ENCODE peak calls at places on chromosomes 4 and X, in six cellular contexts. One of them, this sample, is unnamed.

GRCh38 chr4:1242506-1243450 is 6.2 kb downstream of the CTBP1 start:
- DNase-seq in WTC11: no peak
- DNase-seq in lower leg skin: no peak
- DNase-seq in cardiac fibroblast: no peak
- DNase-seq in HFF-Myc: no peak
- DNase-seq in transverse colon: peak
- DNase-seq in this sample: no peak

GRCh38 chr4:126213996-126214395 is 899.2 kb downstream of the FAT4 start:
- DNase-seq in transverse colon: no peak
- DNase-seq in cardiac fibroblast: no peak
- DNase-seq in WTC11: no peak
- DNase-seq in HFF-Myc: no peak
- DNase-seq in lower leg skin: no peak
- DNase-seq in this sample: no peak

GRCh38 chr4:108696160-108696559 is 45.8 kb downstream of the OSTC start:
- DNase-seq in cardiac fibroblast: no peak
- DNase-seq in lower leg skin: no peak
- DNase-seq in WTC11: no peak
- DNase-seq in HFF-Myc: no peak
- DNase-seq in transverse colon: no peak
- DNase-seq in this sample: no peak

GRCh38 chr4:54781771-54782170 is 124.0 kb downstream of the KIT start:
- DNase-seq in HFF-Myc: no peak
- DNase-seq in lower leg skin: peak
- DNase-seq in WTC11: no peak
- DNase-seq in transverse colon: no peak
- DNase-seq in cardiac fibroblast: peak
- DNase-seq in this sample: no peak

GRCh38 chr4:8477095-8477635 is 36.6 kb downstream of the TRMT44 start:
- DNase-seq in lower leg skin: no peak
- DNase-seq in transverse colon: no peak
- DNase-seq in WTC11: no peak
- DNase-seq in cardiac fibroblast: no peak
- DNase-seq in HFF-Myc: no peak
- DNase-seq in this sample: no peak

GRCh38 chrX:143500751-143501150 is 16.5 kb downstream of the SPANXN3 start:
- DNase-seq in transverse colon: no peak
- DNase-seq in lower leg skin: no peak
- DNase-seq in cardiac fibroblast: no peak
- DNase-seq in HFF-Myc: no peak
- DNase-seq in WTC11: no peak
- DNase-seq in this sample: no peak

GRCh38 chr4:38930696-38931095 is 63.1 kb downstream of the FAM114A1 start:
- DNase-seq in HFF-Myc: no peak
- DNase-seq in lower leg skin: no peak
- DNase-seq in cardiac fibroblast: no peak
- DNase-seq in WTC11: no peak
- DNase-seq in transverse colon: no peak
- DNase-seq in this sample: no peak

GRCh38 chr4:2363951-2364653 is 54.3 kb downstream of the ZFYVE28 start:
- DNase-seq in cardiac fibroblast: no peak
- DNase-seq in HFF-Myc: no peak
- DNase-seq in transverse colon: no peak
- DNase-seq in WTC11: no peak
- DNase-seq in lower leg skin: no peak
- DNase-seq in this sample: no peak

GRCh38 chr4:152109585-152110509 is 349.0 kb upstream of the GATB start:
- DNase-seq in HFF-Myc: no peak
- DNase-seq in transverse colon: no peak
- DNase-seq in cardiac fibroblast: peak
- DNase-seq in WTC11: no peak
- DNase-seq in lower leg skin: no peak
- DNase-seq in this sample: no peak

GRCh38 chrX:11757729-11758399 is at the start of gene MSL3:
- DNase-seq in lower leg skin: no peak
- DNase-seq in transverse colon: peak
- DNase-seq in cardiac fibroblast: peak
- DNase-seq in WTC11: peak
- DNase-seq in HFF-Myc: no peak
- DNase-seq in this sample: peak

GRCh38 chr4:27068151-27068862 is 207.7 kb downstream of the STIM2 start:
- DNase-seq in HFF-Myc: no peak
- DNase-seq in WTC11: no peak
- DNase-seq in lower leg skin: peak
- DNase-seq in cardiac fibroblast: no peak
- DNase-seq in transverse colon: no peak
- DNase-seq in this sample: no peak

GRCh38 chr4:100632163-100632562 is 114.3 kb upstream of the EMCN start:
- DNase-seq in cardiac fibroblast: no peak
- DNase-seq in WTC11: no peak
- DNase-seq in transverse colon: no peak
- DNase-seq in HFF-Myc: no peak
- DNase-seq in lower leg skin: no peak
- DNase-seq in this sample: no peak

GRCh38 chrX:8987672-8988250 is 46.2 kb downstream of the FAM9B start:
- DNase-seq in transverse colon: no peak
- DNase-seq in cardiac fibroblast: no peak
- DNase-seq in lower leg skin: no peak
- DNase-seq in WTC11: no peak
- DNase-seq in HFF-Myc: no peak
- DNase-seq in this sample: no peak

GRCh38 chrX:33298622-33299021 is 87.3 kb upstream of the DMD start:
- DNase-seq in HFF-Myc: no peak
- DNase-seq in WTC11: no peak
- DNase-seq in cardiac fibroblast: no peak
- DNase-seq in transverse colon: no peak
- DNase-seq in lower leg skin: no peak
- DNase-seq in this sample: no peak

GRCh38 chr4:112616984-112617383 is 19.7 kb downstream of the ZGRF1 start:
- DNase-seq in HFF-Myc: no peak
- DNase-seq in lower leg skin: no peak
- DNase-seq in cardiac fibroblast: no peak
- DNase-seq in transverse colon: no peak
- DNase-seq in WTC11: no peak
- DNase-seq in this sample: no peak

GRCh38 chr4:86670739-86671138 is 76.6 kb downstream of the PTPN13 start:
- DNase-seq in transverse colon: no peak
- DNase-seq in cardiac fibroblast: peak
- DNase-seq in HFF-Myc: peak
- DNase-seq in lower leg skin: no peak
- DNase-seq in WTC11: no peak
- DNase-seq in this sample: no peak

GRCh38 chr4:183300660-183301059 is 19.4 kb downstream of the CLDN22 start:
- DNase-seq in lower leg skin: no peak
- DNase-seq in transverse colon: no peak
- DNase-seq in cardiac fibroblast: no peak
- DNase-seq in HFF-Myc: no peak
- DNase-seq in WTC11: no peak
- DNase-seq in this sample: no peak

GRCh38 chr4:162056947-162057346 is 106.9 kb downstream of the FSTL5 start:
- DNase-seq in cardiac fibroblast: no peak
- DNase-seq in WTC11: no peak
- DNase-seq in lower leg skin: no peak
- DNase-seq in transverse colon: no peak
- DNase-seq in HFF-Myc: no peak
- DNase-seq in this sample: no peak

GRCh38 chrX:39841604-39842003 is 256.2 kb downstream of the BCOR start:
- DNase-seq in transverse colon: no peak
- DNase-seq in lower leg skin: no peak
- DNase-seq in HFF-Myc: no peak
- DNase-seq in WTC11: no peak
- DNase-seq in cardiac fibroblast: no peak
- DNase-seq in this sample: no peak

GRCh38 chr4:14568356-14568755 is 433.9 kb upstream of the CPEB2 start:
- DNase-seq in HFF-Myc: no peak
- DNase-seq in lower leg skin: no peak
- DNase-seq in cardiac fibroblast: peak
- DNase-seq in WTC11: no peak
- DNase-seq in transverse colon: no peak
- DNase-seq in this sample: no peak

GRCh38 chrX:27893211-27893610 is 85.4 kb downstream of the MAGEB10 start:
- DNase-seq in cardiac fibroblast: no peak
- DNase-seq in HFF-Myc: no peak
- DNase-seq in transverse colon: no peak
- DNase-seq in WTC11: no peak
- DNase-seq in lower leg skin: no peak
- DNase-seq in this sample: no peak

GRCh38 chr4:71237626-71238025 is 101.2 kb upstream of the SLC4A4 start:
- DNase-seq in cardiac fibroblast: no peak
- DNase-seq in transverse colon: no peak
- DNase-seq in WTC11: no peak
- DNase-seq in lower leg skin: no peak
- DNase-seq in HFF-Myc: no peak
- DNase-seq in this sample: no peak

GRCh38 chr4:131978120-131978519 is 1171.0 kb upstream of the PCDH10 start:
- DNase-seq in cardiac fibroblast: no peak
- DNase-seq in WTC11: no peak
- DNase-seq in transverse colon: no peak
- DNase-seq in HFF-Myc: no peak
- DNase-seq in lower leg skin: no peak
- DNase-seq in this sample: no peak

GRCh38 chr4:172666711-172667368 is 501.8 kb upstream of the GALNT7 start:
- DNase-seq in HFF-Myc: no peak
- DNase-seq in cardiac fibroblast: no peak
- DNase-seq in WTC11: peak
- DNase-seq in lower leg skin: no peak
- DNase-seq in transverse colon: no peak
- DNase-seq in this sample: no peak
- TF ChIP-seq CTCF in HFF-Myc: no peak
- TF ChIP-seq CTCF in cardiac fibroblast: no peak
- TF ChIP-seq CTCF in WTC11: no peak
- TF ChIP-seq CTCF in lower leg skin: no peak
- TF ChIP-seq CTCF in transverse colon: no peak
- TF ChIP-seq CTCF in this sample: no peak

DNA sequence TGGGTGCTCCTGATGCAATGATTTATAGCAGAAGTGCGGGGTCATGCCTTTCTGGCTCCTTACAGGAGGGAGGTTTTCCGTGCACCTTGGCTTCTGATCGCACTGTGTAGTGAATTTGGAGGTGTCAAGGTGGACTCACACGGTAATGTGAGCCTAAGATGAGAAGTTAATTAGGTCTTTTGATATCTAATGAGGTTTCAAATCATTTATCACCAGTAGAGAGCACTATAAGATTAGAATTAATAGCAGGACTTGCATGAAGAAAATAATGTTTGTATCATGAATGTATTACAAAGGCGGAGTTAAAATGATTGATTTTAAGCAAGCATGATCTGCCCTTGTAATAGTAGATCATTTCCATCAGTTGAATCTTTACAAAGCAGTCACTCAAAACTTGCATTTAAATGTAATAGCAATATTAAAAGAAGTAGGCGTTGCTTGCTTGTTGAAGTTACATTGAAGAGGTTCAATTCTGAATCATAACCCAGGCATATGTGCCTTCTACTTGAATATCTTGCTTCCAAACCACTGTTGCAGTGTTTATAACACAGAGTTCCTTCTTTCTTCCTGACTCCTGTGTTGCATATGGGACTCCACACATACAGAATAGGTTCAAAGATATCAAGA is 152.1 kb downstream of the FMR1NB start:
- DNase-seq in transverse colon: no peak
- DNase-seq in WTC11: no peak
- DNase-seq in lower leg skin: no peak
- DNase-seq in HFF-Myc: no peak
- DNase-seq in cardiac fibroblast: peak
- DNase-seq in this sample: no peak
- TF ChIP-seq CTCF in transverse colon: no peak
- TF ChIP-seq CTCF in WTC11: no peak
- TF ChIP-seq CTCF in lower leg skin: no peak
- TF ChIP-seq CTCF in HFF-Myc: no peak
- TF ChIP-seq CTCF in cardiac fibroblast: no peak
- TF ChIP-seq CTCF in this sample: peak

GRCh38 chrX:141214216-141214615 is 28.1 kb downstream of the SPANXC start:
- DNase-seq in WTC11: no peak
- DNase-seq in HFF-Myc: no peak
- DNase-seq in lower leg skin: no peak
- DNase-seq in cardiac fibroblast: no peak
- DNase-seq in transverse colon: no peak
- DNase-seq in this sample: no peak
- TF ChIP-seq CTCF in WTC11: no peak
- TF ChIP-seq CTCF in HFF-Myc: no peak
- TF ChIP-seq CTCF in lower leg skin: no peak
- TF ChIP-seq CTCF in cardiac fibroblast: no peak
- TF ChIP-seq CTCF in transverse colon: no peak
- TF ChIP-seq CTCF in this sample: no peak

DNA sequence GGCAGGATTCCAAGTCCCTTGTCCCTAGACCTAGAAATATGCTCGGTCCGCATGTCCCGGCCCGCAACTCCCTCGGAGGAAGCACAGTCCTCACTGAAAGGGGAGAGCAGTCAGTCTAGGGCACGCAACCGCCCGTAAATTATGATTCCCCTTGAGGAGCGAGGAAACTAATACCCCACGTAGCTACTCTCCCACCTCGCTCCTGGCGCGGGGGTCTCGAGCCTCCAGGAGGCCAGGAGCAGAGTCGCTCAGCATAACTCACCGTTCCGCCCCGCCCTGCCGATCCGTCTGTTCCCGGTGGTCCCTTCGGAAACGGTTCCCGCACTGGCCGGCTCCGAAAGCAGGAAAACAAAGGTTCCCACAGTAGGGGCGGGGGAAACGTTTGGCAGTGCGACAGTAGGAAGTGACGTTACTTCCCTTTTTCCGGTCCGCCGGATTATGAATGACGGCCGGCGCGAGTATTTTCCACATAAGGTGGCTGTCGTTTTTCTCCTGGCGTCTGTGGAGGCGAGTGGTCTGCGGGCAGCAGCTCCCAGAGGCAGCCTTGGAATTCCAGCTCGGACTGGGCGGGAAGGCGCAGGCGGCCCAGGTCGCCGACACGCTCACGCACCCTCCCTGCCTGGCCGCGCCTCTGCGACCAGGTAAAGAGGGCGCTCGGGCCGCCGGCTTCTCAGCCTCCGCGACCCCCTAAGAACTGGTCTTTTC is at the start of the genes GSTCD and INTS12:
- DNase-seq in lower leg skin: peak
- DNase-seq in transverse colon: peak
- DNase-seq in WTC11: peak
- DNase-seq in HFF-Myc: peak
- DNase-seq in cardiac fibroblast: peak
- DNase-seq in this sample: peak
- TF ChIP-seq CTCF in lower leg skin: no peak
- TF ChIP-seq CTCF in transverse colon: no peak
- TF ChIP-seq CTCF in WTC11: no peak
- TF ChIP-seq CTCF in HFF-Myc: no peak
- TF ChIP-seq CTCF in cardiac fibroblast: no peak
- TF ChIP-seq CTCF in this sample: no peak

This sample was measured in neural crest cell.